ENCODE peak calls at places on chromosomes 6 and 20, in five cellular contexts. J is endothelial cell of umbilical vein, A is transverse colon, Q is lower lobe of right lung, M is hepatocyte. Y is an unnamed sample. For H3K4me1, the result is how much of the 10 kb centered on the place peaks cover.

GRCh38 chr20:7650481-7650880 is 289.8 kb downstream of the HAO1 start:
- DNase-seq in J (peak), A (no peak), Q (no peak), M (no peak), Y (no peak)

GRCh38 chr20:45995213-45996097 is 13.3 kb upstream of the MMP9 start:
- DNase-seq in J (no peak), A (no peak), Q (peak), M (no peak), Y (no peak)

GRCh38 chr6:28597217-28597835 is 71.6 kb downstream of the GPX5 start:
- DNase-seq in J (peak), A (no peak), Q (no peak), M (peak), Y (peak)

GRCh38 chr6:44010411-44011349 is 116.6 kb downstream of the MRPL14 start:
- DNase-seq in J (no peak), A (no peak), Q (no peak), M (no peak), Y (peak)

GRCh38 chr6:15881150-15881549 is 218.3 kb upstream of the DTNBP1 start:
- DNase-seq in J (no peak), A (no peak), Q (no peak), M (no peak), Y (no peak)

GRCh38 chr6:106334646-106335448 is 9.3 kb upstream of the ATG5 start:
- DNase-seq in J (peak), A (peak), Q (peak), M (peak), Y (peak)

GRCh38 chr6:90233994-90234393 is 62.6 kb downstream of the BACH2 start:
- DNase-seq in J (no peak), A (peak), Q (no peak), M (no peak), Y (no peak)

GRCh38 chr6:130093546-130093945 is 75.2 kb downstream of the L3MBTL3 start:
- DNase-seq in J (no peak), A (no peak), Q (no peak), M (no peak), Y (no peak)

GRCh38 chr6:13272131-13273046 is 55.9 kb downstream of the TBC1D7 start:
- DNase-seq in J (no peak), A (peak), Q (peak), M (no peak), Y (peak)

GRCh38 chr6:168968228-168968627 is 285.4 kb downstream of the THBS2 start:
- DNase-seq in J (no peak), A (peak), Q (no peak), M (peak), Y (peak)

GRCh38 chr6:115393821-115394220 is 666.9 kb downstream of the FRK start:
- DNase-seq in J (no peak), A (no peak), Q (peak), M (no peak), Y (no peak)

GRCh38 chr20:19991826-19992225 is 25.3 kb upstream of the NAA20 start:
- DNase-seq in J (peak), A (no peak), Q (no peak), M (no peak), Y (no peak)

GRCh38 chr20:19996970-19997369 is 20.2 kb upstream of the NAA20 start:
- DNase-seq in J (no peak), A (no peak), Q (no peak), M (no peak), Y (no peak)

GRCh38 chr20:19992996-19993908 is 23.9 kb upstream of the NAA20 start:
- DNase-seq in J (peak), A (no peak), Q (no peak), M (peak), Y (peak)

GRCh38 chr20:19993937-19994667 is 23.1 kb upstream of the NAA20 start:
- DNase-seq in J (peak), A (no peak), Q (no peak), M (no peak), Y (peak)

DNA sequence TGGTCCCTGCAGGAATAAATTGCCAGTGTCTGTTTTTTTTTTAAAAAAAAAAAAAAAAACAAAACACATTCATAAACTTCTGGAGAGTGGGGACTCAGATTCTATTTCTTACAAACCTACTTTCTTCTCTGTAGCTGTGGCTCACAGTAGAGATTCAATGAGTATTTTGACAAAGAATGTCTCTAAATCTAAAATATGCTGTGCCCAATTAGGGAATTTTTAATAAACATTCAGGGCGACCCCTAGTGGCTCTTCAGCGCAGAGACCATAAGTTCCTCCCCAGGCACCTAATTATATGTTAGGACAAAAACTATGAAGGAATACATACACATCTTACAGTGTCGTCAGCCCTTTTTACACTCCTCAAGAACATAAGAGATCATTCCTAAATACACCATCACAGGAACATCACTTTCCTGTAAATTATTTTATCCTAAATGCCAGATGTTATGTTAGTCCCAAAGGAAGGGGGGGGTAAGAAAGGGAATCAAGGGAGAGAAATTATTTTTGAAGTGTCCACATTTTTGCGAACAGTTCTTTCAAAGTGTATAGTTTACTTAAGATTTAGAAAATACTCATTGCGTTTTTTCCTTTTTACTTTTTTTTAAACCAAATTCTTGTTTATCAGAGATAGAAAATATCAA is 21.8 kb upstream of the NAA20 start:
- DNase-seq in J (peak), A (no peak), Q (no peak), M (peak), Y (no peak)
- H3K4me1 ChIP-seq in J (under half), A (half or more), Q (half or more), M (under half), Y (under half)

DNA sequence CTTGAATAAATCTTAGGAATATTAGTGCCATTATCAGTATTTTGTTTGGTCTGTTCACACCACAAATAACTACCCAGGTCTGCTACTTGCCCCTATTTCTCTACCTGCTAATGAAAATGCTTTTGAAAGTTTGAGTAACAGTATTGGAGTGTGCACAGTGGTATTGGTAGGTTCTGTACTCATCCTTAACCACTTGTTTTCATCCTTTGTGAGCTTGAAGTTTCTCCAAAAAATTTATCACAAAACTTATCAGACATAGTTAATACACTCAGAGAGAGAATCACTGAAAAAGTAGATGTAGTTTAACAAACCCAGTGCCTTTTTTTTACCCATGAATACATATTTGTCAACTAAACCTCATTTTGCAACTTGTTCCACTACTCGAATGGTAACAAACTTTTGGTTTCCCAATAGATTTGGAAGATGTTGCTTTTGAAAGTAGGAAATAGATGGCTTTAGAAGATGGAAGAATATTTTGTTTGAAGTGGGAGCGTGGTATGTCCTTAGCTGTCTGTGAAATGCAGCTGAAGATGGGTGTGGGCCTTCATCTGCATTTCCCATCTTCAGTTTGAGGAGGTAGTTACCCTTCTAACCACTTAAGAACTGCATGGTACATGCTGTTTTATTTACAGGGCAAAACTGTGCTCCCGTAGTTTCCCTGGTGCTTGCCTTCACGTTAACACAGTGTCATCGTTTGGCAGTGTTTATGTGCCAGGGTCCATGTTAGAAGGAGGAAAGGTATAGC is 9.0 kb downstream of the PTPN1 start:
- DNase-seq in J (no peak), A (peak), Q (no peak), M (no peak), Y (no peak)
- H3K4me1 ChIP-seq in J (under half), A (half or more), Q (half or more), M (under half), Y (under half)

DNA sequence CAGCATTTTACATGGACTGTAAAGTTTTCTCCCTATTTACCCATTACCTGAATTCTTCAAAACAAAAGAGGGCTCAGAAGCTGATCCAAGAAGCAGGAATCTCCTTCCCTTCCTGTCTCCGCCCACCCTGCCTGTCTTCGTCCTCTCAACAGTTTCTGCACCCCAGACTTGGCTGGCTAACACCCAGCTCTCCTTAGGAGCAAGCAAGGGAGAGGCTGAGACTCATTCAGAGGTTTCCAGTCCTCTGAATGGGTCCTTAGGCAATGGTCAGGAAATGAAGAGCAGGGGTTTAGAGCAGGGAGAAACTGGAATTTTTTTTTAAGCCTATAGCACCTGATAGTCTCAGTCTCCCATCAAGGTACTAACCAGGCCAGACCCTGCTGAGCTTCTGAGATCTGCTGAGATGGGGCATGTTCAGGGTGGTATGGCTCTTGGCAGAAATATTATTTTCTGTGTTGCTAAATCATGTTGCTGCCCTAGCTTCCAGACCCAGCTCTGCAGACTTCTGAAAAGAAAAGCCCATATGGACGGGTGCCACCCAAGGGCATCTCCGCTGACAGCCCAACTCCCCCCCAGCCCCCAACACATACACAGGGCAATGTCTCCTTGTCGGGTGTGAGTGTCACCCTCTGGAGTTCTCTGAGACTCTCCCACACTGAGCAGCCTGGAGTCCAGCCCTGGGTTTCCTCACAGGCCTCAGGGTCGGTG is 74.6 kb upstream of the CD93 start:
- DNase-seq in J (no peak), A (no peak), Q (no peak), M (no peak), Y (peak)
- H3K4me1 ChIP-seq in J (under half), A (half or more), Q (half or more), M (under half), Y (under half)

DNA sequence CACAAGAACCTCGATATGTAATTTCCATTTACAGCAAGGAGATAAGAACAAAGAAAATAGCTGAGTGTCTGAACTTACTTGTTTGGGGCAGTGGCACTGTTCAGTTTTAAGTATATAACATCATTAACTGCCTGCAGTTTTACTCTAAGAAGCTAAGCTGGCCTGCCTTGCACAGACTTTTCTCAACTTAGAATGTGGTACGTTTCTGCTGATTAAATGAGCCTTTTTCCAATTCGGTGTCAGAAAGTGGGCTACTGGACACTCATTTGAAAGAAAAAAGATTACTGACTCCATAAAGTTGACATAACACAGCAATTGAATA is 2.1 kb downstream of the ZMYND8 start:
- DNase-seq in J (no peak), A (no peak), Q (no peak), M (no peak), Y (no peak)
- H3K4me1 ChIP-seq in J (half or more), A (half or more), Q (half or more), M (half or more), Y (under half)

DNA sequence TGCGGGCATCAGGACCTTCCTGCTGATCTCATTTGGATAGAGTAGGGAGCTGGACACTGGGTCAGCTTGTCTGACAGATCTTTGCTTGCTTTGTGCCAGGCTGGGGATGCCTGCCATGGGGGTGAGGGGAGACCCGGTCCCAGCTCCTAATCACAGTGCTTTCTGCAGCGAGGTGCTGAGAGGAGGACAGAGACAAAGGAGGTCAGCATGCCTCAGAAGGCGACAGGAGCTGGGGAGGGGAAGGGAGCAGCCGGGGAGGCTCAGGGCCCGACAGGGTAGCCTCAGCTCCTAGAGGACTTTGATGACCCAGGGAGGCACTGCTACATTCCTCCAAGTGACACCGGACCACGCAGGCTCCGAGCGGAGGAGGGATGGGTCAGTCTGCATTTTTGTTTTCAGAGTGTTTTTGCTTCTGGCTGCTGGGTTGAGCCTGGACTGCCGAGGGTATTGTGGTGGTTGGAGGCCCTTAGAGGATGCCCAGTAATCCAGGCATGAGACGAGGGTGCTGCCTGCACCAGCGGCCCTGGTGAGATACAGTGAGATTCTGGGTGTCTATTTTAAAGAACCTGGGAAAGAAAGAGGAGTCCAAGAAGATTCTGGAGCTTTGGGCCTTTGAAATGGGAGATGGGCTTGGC is 7.8 kb downstream of the RBM38 start:
- DNase-seq in J (no peak), A (no peak), Q (peak), M (no peak), Y (peak)
- H3K4me1 ChIP-seq in J (under half), A (half or more), Q (half or more), M (under half), Y (under half)

GRCh38 chr20:2293486-2293885 is 2.3 kb upstream of the TGM3 start:
- DNase-seq in J (no peak), A (no peak), Q (no peak), M (no peak), Y (no peak)
- H3K4me1 ChIP-seq in J (under half), A (under half), Q (under half), M (under half), Y (under half)

DNA sequence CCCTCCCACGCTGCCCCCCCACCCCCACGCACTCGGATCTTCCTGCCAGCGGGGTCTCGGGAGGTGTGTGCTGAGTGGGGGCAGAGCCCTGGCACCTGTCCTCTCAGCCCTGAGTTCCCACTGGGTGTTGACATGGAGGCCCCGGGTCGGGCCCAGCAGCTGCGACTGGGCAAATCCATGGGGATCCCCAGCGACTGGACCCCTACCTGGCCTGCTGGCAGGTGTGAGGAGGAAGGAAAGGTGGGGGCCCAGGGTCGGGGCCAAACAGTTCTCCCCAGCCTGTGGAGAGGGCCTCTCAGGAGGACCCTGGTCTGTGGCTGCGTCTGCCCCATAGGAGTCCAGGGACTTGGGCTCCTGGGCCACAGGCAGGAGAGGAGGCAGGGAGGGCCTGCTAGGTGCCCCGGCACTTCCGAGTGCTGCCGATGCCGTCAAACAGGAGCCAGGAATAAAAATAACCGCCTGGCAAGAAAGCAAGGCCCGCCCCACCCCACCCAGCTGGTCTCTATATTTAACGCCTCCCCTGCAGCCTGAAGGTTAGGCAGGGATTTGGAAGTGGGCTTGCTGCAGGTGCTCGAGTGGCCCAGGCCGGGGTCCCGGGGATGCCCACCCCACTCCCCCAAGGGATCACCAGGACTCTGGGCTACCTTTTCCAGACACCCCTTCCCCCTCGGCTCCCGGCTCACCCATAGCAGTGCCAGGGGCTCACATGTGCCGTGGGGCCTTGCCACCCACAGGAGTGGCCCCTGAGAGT is 1.4 kb upstream of the EEF1A2 start:
- DNase-seq in J (no peak), A (no peak), Q (no peak), M (no peak), Y (no peak)
- H3K4me1 ChIP-seq in J (under half), A (under half), Q (under half), M (under half), Y (under half)

GRCh38 chr20:33827629-33828325 is 16.6 kb downstream of the CHMP4B start:
- DNase-seq in J (no peak), A (no peak), Q (no peak), M (no peak), Y (no peak)

GRCh38 chr20:33827109-33827508 is 16.0 kb downstream of the CHMP4B start:
- DNase-seq in J (no peak), A (no peak), Q (no peak), M (no peak), Y (no peak)

GRCh38 chr20:33824852-33825251 is 13.7 kb downstream of the CHMP4B start:
- DNase-seq in J (no peak), A (no peak), Q (no peak), M (no peak), Y (no peak)

GRCh38 chr20:33826270-33826897 is 15.2 kb downstream of the CHMP4B start:
- DNase-seq in J (no peak), A (no peak), Q (no peak), M (peak), Y (no peak)

DNA sequence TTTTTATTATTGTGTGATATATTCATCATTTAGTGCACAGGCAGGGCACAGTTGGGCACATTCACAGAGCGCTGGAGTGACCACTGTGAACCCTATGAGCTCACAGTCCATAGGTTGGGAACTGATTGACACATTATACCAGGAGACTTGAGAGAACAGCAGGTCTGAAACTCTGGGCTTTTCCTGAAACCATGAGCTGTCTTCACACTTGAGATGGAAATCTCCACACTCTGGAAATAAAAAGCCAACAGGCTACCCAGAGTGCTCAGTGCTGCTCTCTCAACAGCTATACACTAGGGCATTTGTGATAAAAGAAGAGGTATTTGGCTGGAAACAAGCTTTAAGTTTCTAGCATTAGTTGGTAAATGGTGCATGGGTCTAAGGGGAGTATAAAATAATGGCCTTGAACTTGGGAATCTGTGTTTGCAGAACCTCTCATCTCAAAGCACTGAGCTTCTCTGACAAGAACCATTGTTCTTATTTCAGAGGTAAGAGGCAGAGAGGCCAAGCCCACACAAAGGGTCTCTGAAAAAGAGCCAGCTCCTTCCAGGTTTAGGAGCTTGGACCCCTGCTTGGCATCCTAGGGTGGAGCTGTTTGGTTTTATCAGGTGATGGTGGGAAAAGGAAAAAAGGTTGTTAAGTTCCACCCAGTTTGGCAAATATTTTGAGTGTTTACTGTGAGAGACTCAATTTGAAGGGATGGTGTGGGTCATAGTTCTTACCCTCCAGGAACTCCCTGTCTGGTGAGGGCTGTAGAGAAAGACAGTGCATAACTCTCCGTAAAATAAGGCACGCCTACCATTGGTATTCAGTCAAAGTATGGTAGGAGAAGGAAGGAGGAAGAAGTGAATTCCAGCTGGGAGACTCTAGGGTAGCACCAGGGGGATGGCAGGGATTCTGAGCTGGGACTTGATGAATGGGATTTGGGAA is 14.5 kb downstream of the CHMP4B start:
- DNase-seq in J (no peak), A (no peak), Q (no peak), M (peak), Y (no peak)
- H3K4me1 ChIP-seq in J (under half), A (half or more), Q (half or more), M (half or more), Y (under half)

Y was measured in right cardiac atrium.